ENCODE peak calls at places on chromosome 10, in ten cellular contexts. F, W, I, H, O, B, K, D, L and N are unnamed samples. For H3K36me3, the result is how much of the 10 kb centered on the place peaks cover.

GRCh38 chr10:128779457-128779856 is 653.2 kb upstream of the MKI67 start:
- DNase-seq in H (no peak), I (no peak), D (no peak), O (no peak), F (no peak), L (no peak), W (no peak), K (no peak), B (no peak), N (no peak)

GRCh38 chr10:53063805-53064204 is 291.2 kb upstream of the MBL2 start:
- DNase-seq in K (no peak), O (no peak), L (no peak), W (no peak), I (no peak), F (no peak), B (no peak), D (no peak), H (no peak), N (no peak)

GRCh38 chr10:15472008-15472407 is 100.9 kb upstream of the FAM171A1 start:
- DNase-seq in I (peak), O (no peak), D (no peak), L (no peak), F (no peak), W (no peak), H (peak), K (no peak), B (no peak), N (no peak)

GRCh38 chr10:101889256-101890210 is 45.9 kb upstream of the KCNIP2 start:
- DNase-seq in K (peak), F (peak), L (peak), I (peak), B (peak), W (peak), O (peak), D (peak), H (peak), N (peak)

GRCh38 chr10:100710151-100710871 is 35.1 kb upstream of the PAX2 start:
- DNase-seq in D (no peak), W (no peak), H (peak), O (no peak), K (no peak), B (no peak), F (peak), I (peak), L (no peak), N (no peak)

GRCh38 chr10:58184120-58184670 is 83.5 kb downstream of the IPMK start:
- DNase-seq in B (no peak), D (no peak), O (no peak), L (no peak), H (no peak), W (no peak), I (no peak), K (no peak), F (no peak), N (no peak)

GRCh38 chr10:36148207-36148606 is 506.1 kb upstream of the FZD8 start:
- DNase-seq in K (no peak), I (no peak), D (no peak), B (no peak), L (no peak), H (peak), O (no peak), F (no peak), W (no peak), N (no peak)

GRCh38 chr10:46552526-46553237 is 3.8 kb downstream of the GPRIN2 start:
- DNase-seq in W (no peak), B (no peak), D (no peak), L (no peak), O (no peak), F (no peak), I (peak), K (peak), H (no peak), N (no peak)

GRCh38 chr10:1241322-1241890 is 185.2 kb downstream of the WDR37 start:
- DNase-seq in O (no peak), W (no peak), K (no peak), I (no peak), H (no peak), D (no peak), F (no peak), B (no peak), L (no peak), N (no peak)

GRCh38 chr10:11143240-11143639 is 125.6 kb downstream of the CELF2 start:
- DNase-seq in O (no peak), K (no peak), W (no peak), H (no peak), B (no peak), D (no peak), I (no peak), F (no peak), L (no peak), N (no peak)

GRCh38 chr10:119686465-119687191 is 35.4 kb downstream of the BAG3 start:
- DNase-seq in D (peak), O (peak), L (peak), F (peak), K (peak), H (peak), I (peak), B (peak), W (peak), N (peak)

GRCh38 chr10:84340187-84340586 is 11.8 kb downstream of the CCSER2 start:
- DNase-seq in D (no peak), F (no peak), B (no peak), O (no peak), H (no peak), I (no peak), L (no peak), W (no peak), K (no peak), N (no peak)

GRCh38 chr10:30456262-30456661 is 22.3 kb downstream of the MAP3K8 start:
- DNase-seq in D (no peak), L (no peak), F (no peak), B (peak), H (no peak), K (peak), O (no peak), I (no peak), W (no peak), N (peak)

GRCh38 chr10:58625070-58625469 is 112.4 kb downstream of the BICC1 start:
- DNase-seq in D (no peak), B (no peak), W (no peak), H (peak), O (peak), F (no peak), I (no peak), K (no peak), L (no peak), N (no peak)

GRCh38 chr10:91250341-91250740 is 29.9 kb downstream of the PCGF5 start:
- DNase-seq in H (no peak), K (no peak), W (no peak), D (no peak), L (no peak), B (no peak), I (no peak), F (no peak), O (no peak), N (no peak)

GRCh38 chr10:43362191-43362839 is 9.1 kb upstream of the FXYD4 start:
- DNase-seq in I (no peak), D (peak), B (no peak), O (peak), W (peak), F (peak), K (peak), H (peak), L (peak), N (peak)

GRCh38 chr10:77041636-77042258 is 595.9 kb downstream of the KCNMA1 start:
- DNase-seq in D (no peak), O (no peak), F (no peak), K (peak), I (peak), L (no peak), W (peak), H (no peak), B (no peak), N (no peak)

GRCh38 chr10:1199345-1199673 is 143.1 kb downstream of the WDR37 start:
- DNase-seq in F (no peak), D (no peak), B (no peak), W (no peak), K (no peak), H (no peak), L (no peak), O (no peak), I (no peak), N (no peak)

GRCh38 chr10:100827819-100828743 is 82.7 kb downstream of the PAX2 start:
- DNase-seq in O (peak), F (peak), L (peak), I (peak), K (peak), H (peak), W (peak), D (no peak), B (no peak), N (peak)

GRCh38 chr10:132477398-132478340 is 59.9 kb upstream of the INPP5A start:
- DNase-seq in L (peak), H (no peak), K (no peak), B (no peak), F (peak), D (no peak), I (no peak), O (no peak), W (no peak), N (no peak)

GRCh38 chr10:101489355-101489754 is 98.7 kb downstream of the POLL start:
- DNase-seq in K (no peak), F (no peak), L (no peak), W (no peak), D (no peak), I (no peak), O (peak), B (no peak), H (peak), N (no peak)

GRCh38 chr10:130025326-130025725 is 61.3 kb upstream of the EBF3 start:
- DNase-seq in D (no peak), F (no peak), K (no peak), I (no peak), B (no peak), H (no peak), L (no peak), W (no peak), O (no peak), N (no peak)

GRCh38 chr10:132205650-132206376 is 19.1 kb downstream of the DPYSL4 start:
- DNase-seq in B (no peak), F (no peak), O (no peak), D (no peak), I (no peak), L (no peak), K (no peak), H (no peak), W (no peak), N (no peak)

GRCh38 chr10:51076442-51076841 is 2.2 kb downstream of the PRKG1 start:
- DNase-seq in L (no peak), B (no peak), K (no peak), I (no peak), H (no peak), O (no peak), D (no peak), W (no peak), F (no peak), N (no peak)

GRCh38 chr10:51073461-51074237 is 638 bp upstream of the PRKG1 start:
- DNase-seq in D (no peak), I (no peak), F (peak), K (peak), W (no peak), L (peak), H (peak), B (no peak), O (no peak), N (peak)

GRCh38 chr10:51074238-51075028 is at the start of gene PRKG1:
- DNase-seq in H (peak), F (peak), K (peak), D (peak), O (peak), I (peak), W (no peak), B (no peak), L (peak), N (peak)

GRCh38 chr10:51075802-51076201 is 1.5 kb downstream of the PRKG1 start:
- DNase-seq in K (no peak), F (no peak), W (no peak), H (no peak), D (no peak), O (no peak), B (no peak), L (no peak), I (no peak), N (no peak)

DNA sequence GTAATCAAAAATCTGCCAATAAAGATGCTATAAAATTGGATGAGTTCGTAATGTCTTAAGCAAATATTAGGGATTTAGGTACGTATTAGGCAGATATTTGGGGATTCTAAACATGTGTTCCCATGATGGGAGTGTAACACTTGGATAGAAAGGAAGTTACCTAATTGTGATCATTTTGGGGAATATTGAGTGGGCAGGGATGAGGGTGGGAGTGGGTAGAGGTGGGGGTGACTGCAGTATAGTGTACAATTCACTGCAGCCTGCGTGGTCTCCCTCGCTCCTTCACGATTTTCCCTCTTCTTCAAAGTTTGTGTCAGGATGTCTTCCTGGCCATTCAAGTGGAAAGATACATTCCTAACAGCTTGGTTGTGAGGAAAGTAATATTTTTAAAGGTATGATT is 1.3 kb upstream of the PRKG1 start:
- DNase-seq in O (no peak), B (no peak), W (no peak), L (no peak), H (no peak), D (no peak), I (no peak), K (no peak), F (no peak), N (no peak)
- H3K4me3 ChIP-seq in O (peak), B (no peak), W (no peak), L (no peak), H (peak), D (peak), I (no peak), K (peak), F (peak), N (no peak)

GRCh38 chr10:17644485-17644964 is 574 bp downstream of the STAM start:
- DNase-seq in F (peak), I (peak), B (no peak), L (peak), O (no peak), H (peak), W (no peak), K (no peak), D (no peak), N (no peak)

GRCh38 chr10:17643755-17644484 is at the start of gene STAM:
- DNase-seq in F (peak), B (peak), H (peak), I (peak), K (peak), O (peak), W (peak), D (peak), L (peak), N (peak)

GRCh38 chr10:17640331-17640816 is 3.6 kb upstream of the STAM start:
- DNase-seq in L (no peak), I (no peak), B (no peak), O (no peak), D (no peak), H (no peak), K (no peak), W (no peak), F (no peak), N (no peak)

GRCh38 chr10:17645591-17646345 is 1.8 kb downstream of the STAM start:
- DNase-seq in D (no peak), L (no peak), H (peak), F (no peak), O (no peak), B (peak), K (no peak), W (peak), I (no peak), N (no peak)

GRCh38 chr10:17643339-17643754 is 604 bp upstream of the STAM start:
- DNase-seq in H (peak), B (no peak), L (peak), D (no peak), W (no peak), I (peak), O (peak), F (peak), K (no peak), N (no peak)
- H3K36me3 ChIP-seq in H (under half), B (under half), L (under half), D (under half), W (under half), I (under half), O (under half), F (under half), K (under half), N (under half)

GRCh38 chr10:124653811-124654651 is 90.1 kb downstream of the FAM53B start:
- DNase-seq in O (no peak), L (no peak), W (no peak), H (peak), K (no peak), I (no peak), D (no peak), B (no peak), F (no peak), N (no peak)
- H3K4me3 ChIP-seq in O (no peak), L (no peak), W (no peak), H (no peak), K (no peak), I (no peak), D (no peak), B (no peak), F (no peak), N (no peak)

GRCh38 chr10:122199070-122199469 is 72.0 kb upstream of the BTBD16 start:
- DNase-seq in O (no peak), L (no peak), I (no peak), W (no peak), D (no peak), F (no peak), B (no peak), H (no peak), K (no peak), N (no peak)

GRCh38 chr10:122199689-122200088 is 71.4 kb upstream of the BTBD16 start:
- DNase-seq in W (no peak), O (no peak), I (no peak), L (no peak), D (no peak), F (no peak), K (no peak), H (no peak), B (no peak), N (no peak)

GRCh38 chr10:122196218-122196617 is 74.9 kb upstream of the BTBD16 start:
- DNase-seq in L (no peak), F (no peak), D (no peak), K (no peak), W (no peak), I (no peak), B (no peak), O (no peak), H (no peak), N (no peak)

GRCh38 chr10:122197823-122198222 is 73.3 kb upstream of the BTBD16 start:
- DNase-seq in W (no peak), D (no peak), F (no peak), L (no peak), B (no peak), K (no peak), H (no peak), I (no peak), O (no peak), N (no peak)

DNA sequence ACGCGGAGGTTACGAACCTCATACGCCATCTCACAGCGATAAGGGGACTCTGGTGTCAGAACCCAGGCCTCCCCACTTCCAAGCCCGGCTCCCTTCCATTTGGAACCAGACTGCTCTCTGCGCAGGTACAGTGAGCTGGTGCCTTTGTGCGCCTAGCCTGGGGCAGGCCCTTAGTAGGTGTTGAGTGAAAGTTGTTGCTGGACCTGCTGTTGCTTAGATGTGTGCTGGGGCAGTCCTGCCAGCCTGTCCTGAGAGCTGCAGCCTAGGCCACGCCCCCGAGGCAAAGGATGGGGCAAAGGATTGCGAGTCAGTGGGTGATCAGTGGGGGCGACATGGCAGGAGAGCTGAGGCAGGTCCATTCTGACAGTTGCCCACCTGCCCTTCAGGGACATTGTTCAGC is 72.5 kb upstream of the BTBD16 start:
- DNase-seq in F (no peak), W (no peak), L (no peak), H (no peak), K (no peak), I (no peak), O (no peak), D (no peak), B (no peak), N (no peak)
- H3K36me3 ChIP-seq in F (under half), W (under half), L (under half), H (under half), K (under half), I (under half), O (under half), D (under half), B (under half), N (under half)